ENCODE peak calls at places on chromosomes 2 and 18, in eight cellular contexts. One of them, this sample, is unnamed. For H3K27me3, the result is how much of the 10 kb centered on the place peaks cover.

GRCh38 chr2:145815933-145816332 is 1296.0 kb upstream of the ZEB2 start:
- DNase-seq in PC-3: peak
- DNase-seq in HCT116: no peak
- DNase-seq in H9: no peak
- DNase-seq in K562: no peak
- DNase-seq in neural progenitor cell: no peak
- DNase-seq in mammary epithelial cell: no peak
- DNase-seq in neuronal stem cell: no peak
- DNase-seq in this sample: no peak

GRCh38 chr2:166278856-166279255 is 96.9 kb downstream of the SCN9A start:
- DNase-seq in HCT116: no peak
- DNase-seq in neural progenitor cell: no peak
- DNase-seq in neuronal stem cell: no peak
- DNase-seq in mammary epithelial cell: no peak
- DNase-seq in PC-3: no peak
- DNase-seq in K562: no peak
- DNase-seq in H9: no peak
- DNase-seq in this sample: no peak

GRCh38 chr2:96110621-96111256 is 5.6 kb downstream of the ADRA2B start:
- DNase-seq in neuronal stem cell: no peak
- DNase-seq in neural progenitor cell: no peak
- DNase-seq in HCT116: no peak
- DNase-seq in K562: no peak
- DNase-seq in H9: no peak
- DNase-seq in PC-3: no peak
- DNase-seq in mammary epithelial cell: no peak
- DNase-seq in this sample: no peak

GRCh38 chr2:46239175-46239846 is 57.9 kb upstream of the EPAS1 start:
- DNase-seq in HCT116: no peak
- DNase-seq in PC-3: no peak
- DNase-seq in H9: no peak
- DNase-seq in neural progenitor cell: no peak
- DNase-seq in mammary epithelial cell: no peak
- DNase-seq in K562: no peak
- DNase-seq in neuronal stem cell: no peak
- DNase-seq in this sample: no peak

GRCh38 chr2:159661286-159661685 is 44.9 kb upstream of the BAZ2B start:
- DNase-seq in neural progenitor cell: no peak
- DNase-seq in neuronal stem cell: no peak
- DNase-seq in PC-3: no peak
- DNase-seq in mammary epithelial cell: no peak
- DNase-seq in HCT116: no peak
- DNase-seq in H9: no peak
- DNase-seq in K562: no peak
- DNase-seq in this sample: peak

GRCh38 chr2:136225950-136226835 is 108.2 kb upstream of the CXCR4 start:
- DNase-seq in neural progenitor cell: no peak
- DNase-seq in K562: no peak
- DNase-seq in mammary epithelial cell: no peak
- DNase-seq in H9: no peak
- DNase-seq in HCT116: no peak
- DNase-seq in PC-3: no peak
- DNase-seq in neuronal stem cell: no peak
- DNase-seq in this sample: no peak

GRCh38 chr2:225310745-225311144 is 88.8 kb upstream of the NYAP2 start:
- DNase-seq in HCT116: no peak
- DNase-seq in neural progenitor cell: no peak
- DNase-seq in H9: no peak
- DNase-seq in K562: no peak
- DNase-seq in neuronal stem cell: no peak
- DNase-seq in PC-3: no peak
- DNase-seq in mammary epithelial cell: no peak
- DNase-seq in this sample: no peak

GRCh38 chr18:12911025-12911927 is 27.2 kb upstream of the PTPN2 start:
- DNase-seq in H9: peak
- DNase-seq in HCT116: no peak
- DNase-seq in K562: no peak
- DNase-seq in PC-3: no peak
- DNase-seq in neuronal stem cell: no peak
- DNase-seq in mammary epithelial cell: no peak
- DNase-seq in neural progenitor cell: no peak
- DNase-seq in this sample: no peak

GRCh38 chr2:215624423-215624829 is 188.6 kb upstream of the FN1 start:
- DNase-seq in mammary epithelial cell: peak
- DNase-seq in neuronal stem cell: no peak
- DNase-seq in neural progenitor cell: no peak
- DNase-seq in H9: no peak
- DNase-seq in PC-3: peak
- DNase-seq in K562: no peak
- DNase-seq in HCT116: no peak
- DNase-seq in this sample: peak

GRCh38 chr18:68874361-68874760 is 76.5 kb downstream of the CCDC102B start:
- DNase-seq in neural progenitor cell: no peak
- DNase-seq in neuronal stem cell: no peak
- DNase-seq in HCT116: no peak
- DNase-seq in mammary epithelial cell: no peak
- DNase-seq in PC-3: no peak
- DNase-seq in H9: no peak
- DNase-seq in K562: no peak
- DNase-seq in this sample: peak

GRCh38 chr2:20103514-20103913 is 52.1 kb upstream of the LAPTM4A start:
- DNase-seq in neural progenitor cell: no peak
- DNase-seq in H9: no peak
- DNase-seq in HCT116: no peak
- DNase-seq in PC-3: peak
- DNase-seq in neuronal stem cell: no peak
- DNase-seq in K562: no peak
- DNase-seq in mammary epithelial cell: peak
- DNase-seq in this sample: peak

GRCh38 chr18:61833387-61833786 is 59.4 kb downstream of the RNF152 start:
- DNase-seq in H9: no peak
- DNase-seq in mammary epithelial cell: peak
- DNase-seq in neuronal stem cell: no peak
- DNase-seq in HCT116: no peak
- DNase-seq in K562: no peak
- DNase-seq in neural progenitor cell: no peak
- DNase-seq in PC-3: no peak
- DNase-seq in this sample: peak

GRCh38 chr18:51153659-51154371 is 43.7 kb downstream of the MEX3C start:
- DNase-seq in mammary epithelial cell: no peak
- DNase-seq in H9: no peak
- DNase-seq in neuronal stem cell: no peak
- DNase-seq in HCT116: no peak
- DNase-seq in PC-3: no peak
- DNase-seq in K562: no peak
- DNase-seq in neural progenitor cell: no peak
- DNase-seq in this sample: no peak

GRCh38 chr18:70961933-70962332 is 673.1 kb downstream of the SOCS6 start:
- DNase-seq in neural progenitor cell: no peak
- DNase-seq in H9: no peak
- DNase-seq in K562: no peak
- DNase-seq in HCT116: no peak
- DNase-seq in mammary epithelial cell: no peak
- DNase-seq in PC-3: no peak
- DNase-seq in neuronal stem cell: no peak
- DNase-seq in this sample: no peak

GRCh38 chr2:241815477-241816430 is 6.8 kb downstream of the NEU4 start:
- DNase-seq in neuronal stem cell: no peak
- DNase-seq in K562: no peak
- DNase-seq in neural progenitor cell: no peak
- DNase-seq in HCT116: no peak
- DNase-seq in PC-3: no peak
- DNase-seq in mammary epithelial cell: no peak
- DNase-seq in H9: peak
- DNase-seq in this sample: no peak

GRCh38 chr2:99544608-99545007 is 54.8 kb upstream of the REV1 start:
- DNase-seq in mammary epithelial cell: no peak
- DNase-seq in K562: no peak
- DNase-seq in neural progenitor cell: no peak
- DNase-seq in H9: no peak
- DNase-seq in PC-3: no peak
- DNase-seq in neuronal stem cell: no peak
- DNase-seq in HCT116: no peak
- DNase-seq in this sample: no peak

GRCh38 chr18:63051928-63052327 is 267.6 kb downstream of the BCL2 start:
- DNase-seq in neural progenitor cell: no peak
- DNase-seq in HCT116: no peak
- DNase-seq in mammary epithelial cell: no peak
- DNase-seq in H9: no peak
- DNase-seq in K562: no peak
- DNase-seq in PC-3: no peak
- DNase-seq in neuronal stem cell: no peak
- DNase-seq in this sample: no peak

GRCh38 chr2:222592176-222592575 is 63.7 kb downstream of the FARSB start:
- DNase-seq in HCT116: no peak
- DNase-seq in K562: no peak
- DNase-seq in PC-3: no peak
- DNase-seq in neuronal stem cell: no peak
- DNase-seq in neural progenitor cell: no peak
- DNase-seq in mammary epithelial cell: no peak
- DNase-seq in H9: no peak
- DNase-seq in this sample: no peak

GRCh38 chr2:55693181-55694125 is at the start of gene PNPT1:
- DNase-seq in neural progenitor cell: peak
- DNase-seq in H9: peak
- DNase-seq in neuronal stem cell: peak
- DNase-seq in HCT116: peak
- DNase-seq in mammary epithelial cell: peak
- DNase-seq in PC-3: peak
- DNase-seq in K562: peak
- DNase-seq in this sample: peak

GRCh38 chr2:175373001-175373727 is 191.7 kb upstream of the ATP5MC3 start:
- DNase-seq in neuronal stem cell: no peak
- DNase-seq in neural progenitor cell: no peak
- DNase-seq in HCT116: no peak
- DNase-seq in H9: no peak
- DNase-seq in mammary epithelial cell: no peak
- DNase-seq in K562: no peak
- DNase-seq in PC-3: peak
- DNase-seq in this sample: peak
- H3K9ac ChIP-seq in neuronal stem cell: no peak
- H3K9ac ChIP-seq in neural progenitor cell: no peak
- H3K9ac ChIP-seq in HCT116: no peak
- H3K9ac ChIP-seq in H9: no peak
- H3K9ac ChIP-seq in mammary epithelial cell: no peak
- H3K9ac ChIP-seq in K562: no peak
- H3K9ac ChIP-seq in PC-3: no peak
- H3K9ac ChIP-seq in this sample: no peak

DNA sequence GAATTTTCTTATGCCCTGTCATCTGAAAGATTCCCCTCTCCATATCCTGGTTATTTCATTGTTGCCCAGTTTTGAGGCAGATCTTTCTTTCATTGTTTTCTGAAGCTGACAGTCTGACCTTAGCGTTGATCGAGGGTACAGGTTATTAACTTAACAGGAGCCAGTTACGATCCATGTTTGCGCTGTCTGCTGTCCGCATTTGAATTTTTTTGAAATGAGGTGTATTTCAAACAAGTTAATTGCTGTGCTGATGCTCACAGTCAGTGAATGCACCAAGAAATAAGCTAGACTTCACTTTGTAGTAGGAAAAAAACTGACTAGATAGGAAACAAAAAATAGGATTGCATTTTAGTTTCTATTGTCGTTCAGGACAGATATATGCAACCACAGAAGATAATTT is 34.8 kb upstream of the SPAG16 start:
- DNase-seq in K562: no peak
- DNase-seq in neuronal stem cell: no peak
- DNase-seq in H9: no peak
- DNase-seq in mammary epithelial cell: no peak
- DNase-seq in PC-3: peak
- DNase-seq in neural progenitor cell: no peak
- DNase-seq in HCT116: no peak
- DNase-seq in this sample: no peak
- H3K27me3 ChIP-seq in K562: under half
- H3K27me3 ChIP-seq in neuronal stem cell: under half
- H3K27me3 ChIP-seq in H9: under half
- H3K27me3 ChIP-seq in mammary epithelial cell: under half
- H3K27me3 ChIP-seq in PC-3: under half
- H3K27me3 ChIP-seq in neural progenitor cell: under half
- H3K27me3 ChIP-seq in HCT116: under half
- H3K27me3 ChIP-seq in this sample: under half

DNA sequence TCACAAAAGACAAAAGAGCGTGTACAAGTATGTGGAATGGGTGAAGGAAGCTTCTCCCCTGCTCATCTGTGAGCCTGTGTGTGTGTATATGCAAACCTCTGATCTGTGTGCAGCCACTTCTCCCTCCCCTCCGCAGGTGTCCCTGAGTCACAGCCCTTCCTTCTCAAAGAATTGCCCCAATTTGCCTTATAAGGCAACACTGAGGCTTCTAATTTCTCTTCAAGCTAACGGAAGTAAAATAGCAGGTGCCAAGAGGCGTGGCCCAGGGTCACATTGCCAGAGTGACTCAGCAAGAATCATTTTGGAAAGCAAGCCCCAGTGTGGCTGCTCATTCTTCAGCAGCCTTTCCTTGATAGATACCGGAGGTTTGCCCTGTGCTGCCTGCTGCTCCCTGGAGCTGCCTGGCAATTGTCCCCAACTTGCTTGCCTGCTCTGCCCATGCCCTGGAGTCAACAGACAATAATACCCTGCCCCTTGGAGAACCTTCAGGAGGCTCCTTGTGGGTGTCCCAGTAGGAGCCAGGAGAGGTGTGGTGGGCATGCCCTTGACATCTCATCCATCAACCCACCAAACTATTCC is 37.3 kb upstream of the BMP10 start:
- DNase-seq in H9: peak
- DNase-seq in mammary epithelial cell: peak
- DNase-seq in PC-3: peak
- DNase-seq in neural progenitor cell: peak
- DNase-seq in K562: peak
- DNase-seq in HCT116: peak
- DNase-seq in neuronal stem cell: no peak
- DNase-seq in this sample: peak
- H3K9ac ChIP-seq in H9: no peak
- H3K9ac ChIP-seq in mammary epithelial cell: no peak
- H3K9ac ChIP-seq in PC-3: peak
- H3K9ac ChIP-seq in neural progenitor cell: no peak
- H3K9ac ChIP-seq in K562: peak
- H3K9ac ChIP-seq in HCT116: peak
- H3K9ac ChIP-seq in neuronal stem cell: no peak
- H3K9ac ChIP-seq in this sample: no peak

DNA sequence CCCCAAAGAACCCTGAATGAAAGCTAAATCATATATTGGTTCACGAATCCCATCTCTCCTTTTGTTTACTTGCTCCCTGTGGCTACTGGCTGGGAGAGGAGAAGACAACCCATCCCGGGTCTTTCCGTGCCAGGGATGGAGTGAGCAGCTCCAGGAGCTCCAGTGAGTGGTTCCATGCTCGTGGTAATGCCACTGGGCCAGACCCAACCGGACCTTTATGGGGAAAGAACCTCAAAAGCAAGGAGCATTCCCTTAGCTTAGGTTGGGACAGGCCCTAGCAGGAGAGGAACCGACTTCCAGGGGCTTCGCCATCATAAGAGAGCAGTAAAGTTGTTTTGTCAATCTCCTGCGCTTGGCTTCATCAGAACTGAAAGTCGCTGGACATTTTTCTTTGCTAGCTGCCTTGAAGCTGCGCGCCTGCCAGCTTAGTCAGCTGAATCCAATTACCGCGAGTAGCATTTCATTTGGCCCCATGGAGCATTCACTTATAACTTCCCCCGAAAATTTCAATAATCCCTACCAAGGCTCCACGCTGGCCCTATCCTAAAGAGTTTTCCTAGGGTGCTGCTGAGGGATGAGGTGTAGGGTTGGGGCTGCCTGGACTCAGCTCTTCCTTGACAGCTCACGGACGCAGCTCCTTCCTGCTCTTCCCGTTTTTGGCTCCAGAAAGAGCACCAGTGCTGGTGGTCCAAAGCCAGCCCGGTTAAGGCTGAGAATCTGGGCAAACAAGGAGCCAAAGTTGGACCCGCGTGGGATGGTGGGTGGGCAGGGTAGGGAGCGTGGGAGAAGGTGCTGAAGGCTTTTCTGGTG is 4.9 kb downstream of the HOXD3 start:
- DNase-seq in neuronal stem cell: no peak
- DNase-seq in H9: no peak
- DNase-seq in mammary epithelial cell: peak
- DNase-seq in K562: no peak
- DNase-seq in PC-3: no peak
- DNase-seq in neural progenitor cell: peak
- DNase-seq in HCT116: no peak
- DNase-seq in this sample: peak
- H3K27me3 ChIP-seq in neuronal stem cell: half or more
- H3K27me3 ChIP-seq in H9: half or more
- H3K27me3 ChIP-seq in mammary epithelial cell: half or more
- H3K27me3 ChIP-seq in K562: half or more
- H3K27me3 ChIP-seq in PC-3: under half
- H3K27me3 ChIP-seq in neural progenitor cell: half or more
- H3K27me3 ChIP-seq in HCT116: under half
- H3K27me3 ChIP-seq in this sample: under half

This sample was measured in adipocyte.